ENCODE peak calls at places on chromosomes 1 and 21, in eight cellular contexts. E, T, R, X, D, S, J and P are unnamed samples.

GRCh38 chr1:8825985-8826481 is 8.6 kb upstream of the RERE start:
- DNase-seq in E (no peak), T (peak; percentile 91), R (no peak), X (peak; percentile 90), D (no peak), S (no peak), J (peak; percentile 88), P (no peak)

GRCh38 chr1:941588-942383 is 17.3 kb downstream of the NOC2L start:
- DNase-seq in E (no peak), T (peak; percentile 87), R (no peak), X (peak; percentile 44), D (no peak), S (no peak), J (peak; percentile 84), P (no peak)

GRCh38 chr1:241706257-241706656 is 54.2 kb downstream of the WDR64 start:
- DNase-seq in E (no peak), T (peak; percentile 19), R (no peak), X (peak; percentile 37), D (no peak), S (no peak), J (peak; percentile 26), P (no peak)

GRCh38 chr1:58443986-58444603 is 102.4 kb downstream of the OMA1 start:
- DNase-seq in E (no peak), T (peak; percentile 35), R (no peak), X (no peak), D (no peak), S (no peak), J (peak; percentile 26), P (no peak)

GRCh38 chr1:145884675-145885074 is 991 bp downstream of the ANKRD35 start:
- DNase-seq in E (no peak), T (peak; percentile 73), R (no peak), X (no peak), D (no peak), S (no peak), J (peak; percentile 28), P (no peak)

GRCh38 chr1:227449051-227449450 is 114.3 kb upstream of the ZNF678 start:
- DNase-seq in E (no peak), T (peak; percentile 48), R (peak; percentile 8), X (peak; percentile 55), D (no peak), S (no peak), J (peak; percentile 42), P (no peak)

GRCh38 chr1:15272009-15272781 is 25.2 kb downstream of the FHAD1 start:
- DNase-seq in E (no peak), T (peak; percentile 90), R (peak; percentile 22), X (peak; percentile 76), D (no peak), S (no peak), J (peak; percentile 80), P (no peak)

GRCh38 chr1:12677565-12677964 is 33.7 kb downstream of the AADACL4 start:
- DNase-seq in E (no peak), T (no peak), R (no peak), X (no peak), D (no peak), S (no peak), J (no peak), P (no peak)

GRCh38 chr1:1985375-1986050 is 18.1 kb downstream of the CFAP74 start:
- DNase-seq in E (no peak), T (no peak), R (no peak), X (no peak), D (no peak), S (no peak), J (no peak), P (no peak)

GRCh38 chr1:27000092-27000816 is 6.8 kb downstream of the TRNP1 start:
- DNase-seq in E (no peak), T (no peak), R (no peak), X (no peak), D (no peak), S (no peak), J (no peak), P (no peak)

GRCh38 chr1:21944261-21945074 is 7.4 kb upstream of the HSPG2 start:
- DNase-seq in E (no peak), T (no peak), R (no peak), X (no peak), D (no peak), S (no peak), J (no peak), P (no peak)

GRCh38 chr1:162977944-162978568 is 91.1 kb upstream of the RGS4 start:
- DNase-seq in E (no peak), T (peak; percentile 50), R (no peak), X (no peak), D (no peak), S (no peak), J (peak; percentile 25), P (no peak)

GRCh38 chr1:92663769-92664168 is 121.1 kb downstream of the EVI5 start:
- DNase-seq in E (no peak), T (no peak), R (no peak), X (no peak), D (no peak), S (no peak), J (no peak), P (no peak)

GRCh38 chr1:201421041-201421440 is 489 bp downstream of the TNNI1 start:
- DNase-seq in E (no peak), T (no peak), R (no peak), X (no peak), D (no peak), S (no peak), J (no peak), P (no peak)

GRCh38 chr1:207064546-207064945 is 11.5 kb downstream of the PFKFB2 start:
- DNase-seq in E (no peak), T (no peak), R (no peak), X (no peak), D (no peak), S (no peak), J (no peak), P (no peak)

GRCh38 chr1:228472655-228473054 is 14.5 kb upstream of the RNF187 start:
- DNase-seq in E (no peak), T (no peak), R (no peak), X (no peak), D (no peak), S (no peak), J (peak; percentile 63), P (no peak)

GRCh38 chr1:232950197-232950918 is at the start of gene NTPCR:
- DNase-seq in E (peak; percentile 90), T (peak; percentile 100), R (peak; percentile 96), X (peak; percentile 93), D (peak; percentile 78), S (peak; percentile 93), J (peak; percentile 93), P (peak; percentile 82)

GRCh38 chr21:30248844-30249243 is 32.9 kb upstream of the CLDN8 start:
- DNase-seq in E (no peak), T (no peak), R (no peak), X (no peak), D (no peak), S (no peak), J (no peak), P (no peak)

GRCh38 chr1:218459450-218459849 is 114.3 kb downstream of the TGFB2 start:
- DNase-seq in E (no peak), T (no peak), R (no peak), X (no peak), D (no peak), S (no peak), J (no peak), P (no peak)